ENCODE peak calls at places on chromosomes 1 and 21, in six cellular contexts. M, V, S, A, R and T are unnamed samples.

GRCh38 chr1:184052194-184052559 is 647 bp downstream of the TSEN15 start:
- DNase-seq in M (no peak), V (no peak), S (no peak), A (no peak), R (no peak), T (no peak)

GRCh38 chr21:41616063-41616591 is 108.2 kb upstream of the TMPRSS2 start:
- DNase-seq in M (no peak), V (no peak), S (no peak), A (no peak), R (no peak), T (no peak)

GRCh38 chr21:31340942-31341487 is 3.0 kb downstream of the TIAM1 start:
- DNase-seq in M (no peak), V (no peak), S (no peak), A (no peak), R (no peak), T (no peak)

GRCh38 chr1:150973258-150973825 is 1.3 kb downstream of the CERS2 start:
- DNase-seq in M (peak), V (peak), S (no peak), A (no peak), R (no peak), T (no peak)

GRCh38 chr1:222521299-222522104 is 26.4 kb downstream of the HHIPL2 start:
- DNase-seq in M (no peak), V (no peak), S (no peak), A (no peak), R (no peak), T (no peak)

GRCh38 chr21:41289431-41289830 is 27.2 kb upstream of the FAM3B start:
- DNase-seq in M (no peak), V (no peak), S (no peak), A (no peak), R (no peak), T (peak)

GRCh38 chr1:11749203-11749689 is 12.7 kb upstream of the C1orf167 start:
- DNase-seq in M (peak), V (peak), S (no peak), A (no peak), R (no peak), T (peak)

GRCh38 chr1:194024659-194025058 is 838.2 kb upstream of the B3GALT2 start:
- DNase-seq in M (no peak), V (peak), S (no peak), A (no peak), R (no peak), T (no peak)

GRCh38 chr1:118247593-118247992 is 62.6 kb upstream of the SPAG17 start:
- DNase-seq in M (no peak), V (no peak), S (no peak), A (no peak), R (peak), T (peak)

GRCh38 chr1:203444077-203444683 is 31.4 kb upstream of the PRELP start:
- DNase-seq in M (no peak), V (no peak), S (no peak), A (no peak), R (no peak), T (no peak)

GRCh38 chr21:43667191-43667904 is 8.0 kb downstream of the RRP1B start:
- DNase-seq in M (no peak), V (no peak), S (no peak), A (no peak), R (no peak), T (no peak)

GRCh38 chr1:44025816-44026215 is 5.4 kb downstream of the SLC6A9 start:
- DNase-seq in M (no peak), V (peak), S (no peak), A (no peak), R (no peak), T (no peak)